ENCODE peak calls at places on chromosomes 16 and 17, in four cellular contexts. G, B, S and U are unnamed samples.

GRCh38 chr16:27217256-27217655 is 13.9 kb downstream of the KDM8 start:
- DNase-seq in G (peak), B (no peak), S (no peak), U (no peak)

GRCh38 chr17:81097943-81098308 is 63.0 kb downstream of the BAIAP2 start:
- DNase-seq in G (no peak), B (no peak), S (no peak), U (no peak)

GRCh38 chr16:3058173-3059030 is 7.0 kb upstream of the IL32 start:
- DNase-seq in G (peak), B (no peak), S (no peak), U (no peak)

GRCh38 chr16:16067127-16067526 is 117.7 kb downstream of the ABCC1 start:
- DNase-seq in G (no peak), B (no peak), S (no peak), U (no peak)

GRCh38 chr16:600781-601180 is 10.9 kb downstream of the RAB40C start:
- DNase-seq in G (peak), B (no peak), S (no peak), U (peak)

GRCh38 chr16:63289834-63290460 is 1253.7 kb upstream of the CDH8 start:
- DNase-seq in G (no peak), B (no peak), S (no peak), U (peak)

GRCh38 chr17:72340836-72341235 is 220.0 kb downstream of the SOX9 start:
- DNase-seq in G (no peak), B (no peak), S (no peak), U (no peak)

GRCh38 chr16:558298-559020 is 1.7 kb upstream of the PRR35 start:
- DNase-seq in G (no peak), B (no peak), S (no peak), U (no peak)

GRCh38 chr16:66293932-66294331 is 72.6 kb upstream of the CDH5 start:
- DNase-seq in G (no peak), B (no peak), S (no peak), U (no peak)

GRCh38 chr17:50470451-50470850 is 1.8 kb upstream of the CHAD start:
- DNase-seq in G (no peak), B (no peak), S (no peak), U (no peak)

GRCh38 chr17:260031-260791 is 78.8 kb upstream of the DOC2B start:
- DNase-seq in G (no peak), B (no peak), S (no peak), U (no peak)

GRCh38 chr16:74768239-74768638 is 6.4 kb downstream of the FA2H start:
- DNase-seq in G (no peak), B (no peak), S (no peak), U (no peak)

GRCh38 chr16:77788196-77789084 is at the start of gene VAT1L:
- DNase-seq in G (peak), B (no peak), S (no peak), U (no peak)

GRCh38 chr17:44652727-44653126 is 3.5 kb upstream of the MEIOC start:
- DNase-seq in G (no peak), B (no peak), S (no peak), U (no peak)

GRCh38 chr16:73878616-73879015 is 418.0 kb upstream of the PSMD7 start:
- DNase-seq in G (peak), B (no peak), S (no peak), U (peak)

GRCh38 chr17:42743595-42744282 is 1.1 kb downstream of the EZH1 start:
- DNase-seq in G (peak), B (no peak), S (no peak), U (no peak)

GRCh38 chr17:14038206-14038605 is 31.1 kb upstream of the COX10 start:
- DNase-seq in G (no peak), B (no peak), S (no peak), U (no peak)

GRCh38 chr16:85221810-85222150 is 109.5 kb upstream of the CIBAR2 start:
- DNase-seq in G (no peak), B (no peak), S (no peak), U (no peak)

GRCh38 chr17:10058924-10059683 is 139.3 kb downstream of the GAS7 start:
- DNase-seq in G (no peak), B (no peak), S (no peak), U (no peak)

GRCh38 chr16:609316-609715 is 19.4 kb downstream of the RAB40C start:
- DNase-seq in G (no peak), B (no peak), S (no peak), U (no peak)

GRCh38 chr17:55272711-55273578 is 8.2 kb downstream of the HLF start:
- DNase-seq in G (no peak), B (no peak), S (no peak), U (no peak)

GRCh38 chr17:15431201-15431600 is 36.2 kb downstream of the CDRT4 start:
- DNase-seq in G (no peak), B (no peak), S (no peak), U (no peak)

GRCh38 chr16:23807028-23807427 is 28.8 kb upstream of the PRKCB start:
- DNase-seq in G (no peak), B (no peak), S (no peak), U (no peak)

GRCh38 chr17:39598635-39599005 is 9.1 kb downstream of the NEUROD2 start:
- DNase-seq in G (no peak), B (no peak), S (no peak), U (no peak)

GRCh38 chr17:64784353-64784798 is 122.3 kb upstream of the SMURF2 start:
- DNase-seq in G (no peak), B (no peak), S (no peak), U (no peak)

GRCh38 chr17:31926100-31926729 is 10.6 kb upstream of the SUZ12 start:
- DNase-seq in G (no peak), B (no peak), S (no peak), U (no peak)

GRCh38 chr16:27242398-27242797 is 26.2 kb downstream of the NSMCE1 start:
- DNase-seq in G (no peak), B (no peak), S (no peak), U (no peak)

GRCh38 chr17:45782889-45783592 is 1.1 kb upstream of the CRHR1 start:
- DNase-seq in G (peak), B (no peak), S (peak), U (peak)

GRCh38 chr17:63626551-63627228 is 4.5 kb downstream of the MAP3K3 start:
- DNase-seq in G (peak), B (no peak), S (no peak), U (no peak)

GRCh38 chr16:23595951-23596720 is at the start of gene NDUFAB1:
- DNase-seq in G (peak), B (peak), S (peak), U (peak)